ENCODE peak calls at places on chromosomes 2 and 18, in eight cellular contexts. C, T, M, W, F, O, P and N are unnamed samples.

GRCh38 chr2:23691576-23691975 is 235.3 kb downstream of the ATAD2B start:
- DNase-seq in W (no peak), M (no peak), T (no peak), C (no peak), P (no peak), O (no peak), F (no peak), N (no peak)

GRCh38 chr2:62227386-62228075 is 31.6 kb downstream of the B3GNT2 start:
- DNase-seq in F (no peak), T (no peak), M (no peak), O (no peak), P (no peak), C (no peak), W (no peak), N (no peak)

GRCh38 chr2:25168256-25169072 is at the start of gene POMC:
- DNase-seq in F (no peak), P (no peak), M (no peak), T (no peak), C (no peak), O (no peak), W (peak), N (no peak)

GRCh38 chr2:142056784-142057183 is 74.0 kb downstream of the LRP1B start:
- DNase-seq in M (no peak), C (no peak), W (no peak), O (no peak), P (no peak), F (no peak), T (no peak), N (no peak)

GRCh38 chr2:46337208-46337994 is 40.2 kb downstream of the EPAS1 start:
- DNase-seq in W (no peak), M (no peak), T (peak), P (no peak), C (peak), O (no peak), F (no peak), N (no peak)

GRCh38 chr2:168773719-168774521 is 28.5 kb upstream of the NOSTRIN start:
- DNase-seq in T (no peak), W (peak), O (peak), M (peak), P (peak), F (no peak), C (peak), N (peak)

GRCh38 chr18:78857252-78858150 is 122.1 kb upstream of the SALL3 start:
- DNase-seq in M (no peak), P (no peak), O (no peak), W (no peak), F (no peak), T (no peak), C (no peak), N (no peak)

GRCh38 chr2:189056200-189057106 is 82.3 kb downstream of the COL3A1 start:
- DNase-seq in T (no peak), W (no peak), F (no peak), M (no peak), C (no peak), P (no peak), O (no peak), N (no peak)

GRCh38 chr2:241066893-241067341 is 35.2 kb downstream of the MTERF4 start:
- DNase-seq in W (no peak), O (no peak), C (no peak), T (no peak), P (no peak), M (no peak), F (no peak), N (no peak)

GRCh38 chr2:49069829-49070228 is 84.5 kb downstream of the FSHR start:
- DNase-seq in O (no peak), T (no peak), P (no peak), F (no peak), C (no peak), W (no peak), M (no peak), N (no peak)

GRCh38 chr2:236167297-236168109 is 683 bp downstream of the GBX2 start:
- DNase-seq in P (no peak), T (peak), C (peak), O (no peak), F (no peak), M (no peak), W (no peak), N (peak)

GRCh38 chr2:177888581-177888980 is 184.0 kb downstream of the PDE11A start:
- DNase-seq in P (no peak), O (no peak), M (no peak), F (no peak), T (no peak), W (no peak), C (no peak), N (no peak)